ENCODE peak calls at places on chromosome 19, in eight cellular contexts. U, G, F, A, N, J, Y and Q are unnamed samples.

GRCh38 chr19:46813570-46814358 is 25.4 kb upstream of the SLC1A5 start:
- DNase-seq in F (no peak), N (no peak), J (no peak), A (peak), G (no peak), Y (no peak), U (peak), Q (no peak)

GRCh38 chr19:43465468-43466120 is at the start of gene LYPD3:
- DNase-seq in J (no peak), N (no peak), F (no peak), A (peak), G (no peak), Y (peak), U (peak), Q (no peak)

GRCh38 chr19:46571495-46571894 is 29.6 kb upstream of the CALM3 start:
- DNase-seq in N (no peak), Y (peak), F (no peak), U (no peak), J (peak), G (peak), A (no peak), Q (no peak)

GRCh38 chr19:57850553-57851017 is 926 bp downstream of the ZNF587 start:
- DNase-seq in J (peak), A (peak), Y (no peak), N (no peak), F (no peak), G (no peak), U (peak), Q (peak)

GRCh38 chr19:18292460-18292809 is 11.0 kb upstream of the JUND start:
- DNase-seq in J (no peak), Y (no peak), U (no peak), F (no peak), G (no peak), N (no peak), A (no peak), Q (no peak)

GRCh38 chr19:6091771-6092291 is 18.5 kb downstream of the RFX2 start:
- DNase-seq in U (peak), G (no peak), A (no peak), N (no peak), J (no peak), Y (no peak), F (no peak), Q (no peak)

GRCh38 chr19:38263696-38264485 is 482 bp upstream of the SPINT2 start:
- DNase-seq in A (peak), F (peak), Y (peak), N (no peak), U (peak), G (no peak), J (no peak), Q (no peak)

GRCh38 chr19:56310462-56310861 is 4.2 kb downstream of the ZSCAN5A start:
- DNase-seq in F (no peak), G (no peak), N (no peak), A (no peak), J (no peak), U (no peak), Y (no peak), Q (no peak)

GRCh38 chr19:11597202-11598102 is at the start of gene ZNF627:
- DNase-seq in F (peak), A (peak), G (peak), J (peak), N (peak), U (peak), Y (peak), Q (peak)
- TF ChIP-seq CTCF in F (peak), A (no peak), G (peak), J (no peak), N (no peak), U (peak), Y (no peak), Q (no peak)

DNA sequence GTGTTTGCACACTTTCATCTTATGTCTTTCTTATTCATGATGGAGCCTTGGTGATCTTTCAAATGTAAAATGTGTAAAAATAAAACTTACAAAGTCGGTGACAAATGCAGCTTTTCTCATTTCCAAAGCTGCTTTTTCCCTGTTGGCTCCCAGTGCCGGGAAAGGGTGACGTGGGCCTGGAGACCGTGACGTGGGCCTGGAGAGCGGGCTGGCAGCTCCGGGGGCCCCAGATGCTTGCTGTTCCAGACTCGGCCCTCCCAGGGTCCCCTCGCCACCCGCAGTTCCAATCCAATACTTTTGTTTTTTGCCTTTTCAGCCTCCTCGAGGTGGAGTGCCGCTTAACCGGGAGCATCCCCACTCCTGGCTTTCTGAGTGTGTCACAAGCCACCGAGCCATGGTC is 101.5 kb downstream of the KDM4B start:
- DNase-seq in N (no peak), J (no peak), Y (no peak), A (no peak), U (no peak), G (no peak), F (no peak), Q (no peak)
- H3K4me3 ChIP-seq in N (no peak), J (no peak), Y (no peak), A (no peak), U (no peak), G (no peak), F (no peak), Q (no peak)

GRCh38 chr19:17172624-17173345 is 42.4 kb upstream of the USE1 start:
- DNase-seq in A (no peak), G (no peak), U (no peak), Y (no peak), F (no peak), N (no peak), J (no peak), Q (no peak)

GRCh38 chr19:17180997-17181702 is 34.0 kb upstream of the USE1 start:
- DNase-seq in G (no peak), A (no peak), F (no peak), U (no peak), Y (no peak), N (no peak), J (no peak), Q (no peak)

GRCh38 chr19:17183271-17183757 is 31.8 kb upstream of the USE1 start:
- DNase-seq in F (no peak), A (no peak), G (no peak), Y (no peak), N (no peak), J (no peak), U (no peak), Q (no peak)

GRCh38 chr19:17183858-17184271 is 31.3 kb upstream of the USE1 start:
- DNase-seq in A (no peak), F (no peak), G (no peak), Y (no peak), U (no peak), J (no peak), N (no peak), Q (no peak)

GRCh38 chr19:17178291-17178690 is 36.9 kb upstream of the USE1 start:
- DNase-seq in A (no peak), Y (no peak), G (no peak), F (no peak), J (no peak), U (no peak), N (no peak), Q (no peak)
- TF ChIP-seq CTCF in A (no peak), Y (no peak), G (no peak), F (no peak), J (no peak), U (no peak), N (no peak), Q (no peak)

DNA sequence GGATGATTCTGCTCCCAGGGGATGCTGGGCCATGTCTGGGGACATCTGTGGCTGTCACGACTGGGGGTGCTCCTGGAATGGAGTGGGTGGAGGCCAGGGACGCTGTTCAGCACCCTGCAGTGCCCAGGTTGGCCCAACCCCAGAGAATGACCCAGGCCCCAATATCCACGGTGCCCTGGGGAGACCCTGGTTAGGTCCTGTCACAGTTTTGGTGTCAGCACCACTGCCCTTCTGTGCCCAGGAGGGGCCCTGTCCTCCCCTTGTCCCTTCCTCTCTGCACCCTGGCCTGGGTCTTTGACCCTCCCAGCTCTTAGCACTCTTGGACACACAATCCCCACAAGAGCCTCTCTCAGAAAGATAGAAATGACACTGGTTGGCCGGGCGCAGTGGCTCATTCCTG is 85.3 kb downstream of the GADD45B start:
- DNase-seq in F (no peak), N (no peak), G (no peak), J (no peak), A (no peak), Y (no peak), U (no peak), Q (no peak)
- H3K4me3 ChIP-seq in F (no peak), N (no peak), G (no peak), J (no peak), A (no peak), Y (no peak), U (no peak), Q (no peak)